ENCODE peak calls at places on chromosomes 1 and 21, in ten cellular contexts. O is GM20000, R is epithelial cell of esophagus, T is endothelial cell, C is GM12865, L is left ventricle myocardium inferior, S is fibroblast of villous mesenchyme, Q is AG04449, W is mesothelial cell of epicardium, E is upper lobe of right lung. F is an unnamed sample.

GRCh38 chr1:29311352-29312030 is 75.2 kb downstream of the PTPRU start:
- DNase-seq in R (no peak), T (no peak), W (no peak), S (no peak), L (no peak), C (no peak), E (peak), O (no peak), Q (no peak), F (no peak)

GRCh38 chr1:8394456-8395321 is 76.8 kb downstream of the SLC45A1 start:
- DNase-seq in O (no peak), L (no peak), T (no peak), Q (peak), W (no peak), C (no peak), E (no peak), S (peak), R (peak), F (no peak)

GRCh38 chr1:9717193-9718005 is 65.9 kb downstream of the PIK3CD start:
- DNase-seq in C (peak), R (no peak), Q (no peak), W (no peak), O (peak), L (peak), E (peak), S (peak), T (no peak), F (no peak)

GRCh38 chr21:44064852-44065403 is 42.3 kb upstream of the PWP2 start:
- DNase-seq in W (no peak), T (no peak), Q (no peak), R (no peak), L (no peak), E (no peak), C (no peak), S (no peak), O (no peak), F (no peak)

GRCh38 chr1:156488566-156489165 is 11.9 kb downstream of the MEF2D start:
- DNase-seq in W (no peak), S (no peak), T (no peak), Q (no peak), O (peak), R (no peak), L (no peak), E (no peak), C (peak), F (no peak)

GRCh38 chr1:55472115-55472514 is 257.0 kb upstream of the USP24 start:
- DNase-seq in S (no peak), W (no peak), T (no peak), L (no peak), C (no peak), O (no peak), E (no peak), Q (no peak), R (no peak), F (no peak)

GRCh38 chr1:63635681-63636080 is 42.5 kb downstream of the PGM1 start:
- DNase-seq in C (no peak), R (no peak), Q (no peak), T (no peak), S (peak), L (no peak), E (no peak), W (no peak), O (no peak), F (no peak)

GRCh38 chr1:246117066-246117791 is 389.9 kb downstream of the SMYD3 start:
- DNase-seq in C (peak), W (no peak), R (peak), Q (peak), L (no peak), E (no peak), T (peak), S (peak), O (peak), F (no peak)

GRCh38 chr1:6466023-6466422 is at the start of gene TNFRSF25:
- DNase-seq in C (no peak), T (no peak), O (no peak), S (no peak), L (no peak), Q (no peak), E (no peak), W (no peak), R (no peak), F (no peak)

GRCh38 chr1:52551476-52552235 is 1.2 kb downstream of the TUT4 start:
- DNase-seq in S (peak), T (no peak), R (peak), O (no peak), E (no peak), W (no peak), L (no peak), Q (no peak), C (peak), F (no peak)

GRCh38 chr1:161044908-161045748 is 649 bp downstream of the USF1 start:
- DNase-seq in T (peak), C (peak), O (peak), W (peak), E (peak), R (peak), L (peak), Q (no peak), S (peak), F (no peak)

GRCh38 chr1:26833432-26834405 is 7.2 kb downstream of the ZDHHC18 start:
- DNase-seq in C (peak), E (no peak), T (no peak), W (no peak), S (peak), Q (no peak), O (peak), L (peak), R (no peak), F (no peak)

GRCh38 chr1:85580046-85580411 is 532 bp upstream of the CCN1 start:
- DNase-seq in E (no peak), Q (no peak), S (peak), L (no peak), O (peak), R (peak), T (peak), W (peak), C (no peak), F (no peak)

GRCh38 chr1:6325482-6325881 is 64.6 kb upstream of the GPR153 start:
- DNase-seq in L (no peak), T (no peak), W (no peak), S (no peak), C (no peak), R (peak), Q (no peak), E (no peak), O (no peak), F (no peak)

GRCh38 chr1:78088015-78088414 is 42.2 kb downstream of the GIPC2 start:
- DNase-seq in E (no peak), T (no peak), O (no peak), S (no peak), C (peak), W (no peak), L (no peak), Q (no peak), R (no peak), F (no peak)

GRCh38 chr21:36194024-36194423 is 37.4 kb downstream of the DOP1B start:
- DNase-seq in W (no peak), O (no peak), S (no peak), T (no peak), L (no peak), Q (no peak), R (no peak), C (no peak), E (no peak), F (no peak)

GRCh38 chr1:162292422-162292849 is 84.2 kb downstream of the SPATA46 start:
- DNase-seq in E (no peak), R (peak), L (no peak), C (no peak), O (no peak), W (no peak), T (no peak), S (peak), Q (no peak), F (no peak)

GRCh38 chr1:68128157-68128556 is 77.7 kb upstream of the DIRAS3 start:
- DNase-seq in S (peak), R (no peak), T (no peak), E (no peak), L (no peak), C (peak), Q (no peak), W (no peak), O (no peak), F (no peak)

GRCh38 chr1:198156745-198157240 is at the start of gene NEK7:
- DNase-seq in W (peak), O (peak), L (peak), Q (no peak), E (peak), S (peak), T (peak), C (peak), R (peak), F (peak)

GRCh38 chr1:235045034-235045690 is 83.5 kb downstream of the TOMM20 start:
- DNase-seq in W (no peak), T (no peak), O (no peak), L (no peak), Q (no peak), E (peak), R (no peak), S (peak), C (no peak), F (no peak)

GRCh38 chr21:45862544-45863207 is 118.9 kb upstream of the COL6A1 start:
- DNase-seq in S (no peak), E (no peak), C (peak), W (no peak), L (no peak), O (no peak), T (no peak), R (no peak), Q (no peak), F (no peak)

GRCh38 chr21:45860493-45861155 is 120.9 kb upstream of the COL6A1 start:
- DNase-seq in R (no peak), C (no peak), Q (no peak), L (no peak), S (no peak), O (no peak), E (no peak), T (no peak), W (no peak), F (no peak)

GRCh38 chr21:45863267-45863666 is 118.3 kb upstream of the COL6A1 start:
- DNase-seq in E (no peak), Q (no peak), T (no peak), R (no peak), W (no peak), S (no peak), L (no peak), O (no peak), C (no peak), F (no peak)

GRCh38 chr21:45859762-45860357 is 121.7 kb upstream of the COL6A1 start:
- DNase-seq in C (no peak), E (no peak), O (no peak), W (no peak), R (no peak), T (no peak), S (no peak), Q (no peak), L (no peak), F (peak)

GRCh38 chr21:45861156-45861870 is 120.3 kb upstream of the COL6A1 start:
- DNase-seq in Q (no peak), R (no peak), O (no peak), T (no peak), S (no peak), L (no peak), E (no peak), W (no peak), C (no peak), F (no peak)
- TF ChIP-seq CTCF in Q (no peak), R (no peak), O (no peak), T (no peak), S (no peak), L (no peak), E (no peak), W (no peak), C (no peak), F (no peak)

DNA sequence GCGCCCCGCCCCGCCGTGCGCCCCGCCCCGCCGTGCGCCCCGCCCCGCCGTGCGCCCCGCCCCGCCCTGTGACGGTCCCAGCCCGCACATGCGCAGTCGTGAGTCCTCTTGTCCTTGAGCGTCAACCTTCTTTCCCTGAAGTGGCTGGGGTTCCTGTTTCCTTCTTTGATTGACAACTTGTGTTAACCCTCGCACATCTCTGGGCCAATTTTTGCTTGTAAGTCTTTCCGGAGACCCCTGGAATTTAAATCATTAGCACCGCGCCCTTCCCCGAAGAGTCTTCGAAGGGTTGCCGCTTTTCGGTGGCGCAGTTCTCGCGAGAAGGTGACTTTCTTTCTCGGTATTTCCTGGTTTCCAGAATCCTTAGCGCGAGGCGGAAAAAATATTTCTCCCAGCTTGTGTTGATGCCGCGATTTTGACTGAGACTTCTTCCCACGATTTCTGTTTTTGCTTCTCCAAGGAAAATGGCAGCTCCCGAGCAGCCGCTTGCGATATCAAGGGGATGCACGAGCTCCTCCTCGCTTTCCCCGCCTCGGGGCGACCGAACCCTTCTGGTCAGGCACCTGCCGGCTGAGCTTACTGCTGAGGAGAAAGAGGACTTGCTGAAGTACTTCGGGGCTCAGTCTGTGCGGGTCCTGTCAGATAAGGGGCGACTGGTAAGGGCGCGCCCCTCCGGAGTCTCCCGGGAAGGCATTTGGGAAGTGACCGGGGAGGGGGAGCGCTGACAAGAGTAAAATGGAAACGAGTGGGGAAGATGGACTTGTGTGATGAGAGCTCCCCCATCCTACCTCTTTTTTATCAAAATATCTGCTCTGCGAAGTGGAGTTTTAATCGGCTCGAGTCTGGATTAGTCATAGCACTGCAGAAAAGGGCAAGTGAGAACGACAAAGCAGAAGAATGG is at the start of gene RNPC3:
- DNase-seq in E (peak), S (peak), O (peak), C (peak), W (peak), R (peak), Q (no peak), T (peak), L (peak), F (peak)
- TF ChIP-seq CTCF in E (no peak), S (no peak), O (no peak), C (peak), W (no peak), R (no peak), Q (no peak), T (no peak), L (no peak), F (no peak)

GRCh38 chr1:182631058-182631677 is 27.0 kb upstream of the RGS16 start:
- DNase-seq in T (no peak), O (no peak), W (no peak), S (no peak), L (no peak), Q (no peak), E (no peak), C (no peak), R (no peak), F (no peak)

GRCh38 chr1:182629674-182630073 is 25.5 kb upstream of the RGS16 start:
- DNase-seq in Q (no peak), T (no peak), R (no peak), S (no peak), L (no peak), E (no peak), W (no peak), O (no peak), C (peak), F (no peak)

GRCh38 chr1:182626527-182626926 is 22.3 kb upstream of the RGS16 start:
- DNase-seq in L (no peak), Q (no peak), T (no peak), R (peak), C (no peak), O (no peak), S (no peak), E (no peak), W (no peak), F (no peak)

GRCh38 chr1:182630586-182630985 is 26.4 kb upstream of the RGS16 start:
- DNase-seq in W (no peak), O (no peak), T (no peak), Q (no peak), R (no peak), C (no peak), S (no peak), E (no peak), L (no peak), F (no peak)

DNA sequence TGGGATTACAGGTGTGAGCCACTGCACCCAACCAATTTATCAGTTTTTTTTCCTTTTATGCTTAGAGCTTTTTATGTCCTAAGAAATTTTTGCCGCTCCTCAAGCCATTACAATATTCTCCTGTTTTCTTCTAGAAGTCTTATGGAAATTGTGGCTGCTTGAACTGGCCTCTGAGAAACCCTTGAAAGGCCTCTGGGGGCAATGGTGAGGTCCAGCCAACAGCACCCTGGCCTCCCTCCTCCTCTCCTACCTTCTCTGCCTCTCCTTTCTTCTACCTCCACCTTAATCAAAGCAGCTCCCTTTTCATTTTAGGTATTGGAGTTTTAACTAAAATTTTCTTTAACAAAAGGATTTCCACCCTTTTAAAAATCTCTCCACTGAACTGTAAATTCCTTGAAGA is 24.5 kb upstream of the RGS16 start:
- DNase-seq in C (no peak), R (no peak), O (no peak), S (no peak), Q (no peak), L (no peak), W (no peak), E (no peak), T (no peak), F (no peak)
- TF ChIP-seq CTCF in C (no peak), R (no peak), O (no peak), S (no peak), Q (no peak), L (no peak), W (no peak), E (no peak), T (no peak), F (no peak)

DNA sequence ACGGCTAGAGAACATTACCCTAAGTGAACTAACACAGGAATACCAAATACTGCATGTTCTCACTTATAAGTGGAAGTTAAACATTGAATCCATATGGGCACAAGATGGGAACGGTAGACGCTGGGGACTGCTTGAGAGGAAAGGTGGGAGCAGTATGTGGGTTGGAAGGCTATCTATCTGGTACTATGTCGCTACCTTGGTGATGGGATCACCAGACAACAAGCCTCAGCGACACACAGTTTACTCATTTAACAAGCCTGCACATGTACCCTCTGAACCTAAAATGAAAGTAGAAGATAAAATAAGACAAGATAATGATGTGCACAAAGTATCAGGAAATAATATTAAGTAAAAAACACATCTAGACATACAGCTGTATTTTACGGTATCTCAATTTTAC is 819 bp downstream of the PYHIN1 start:
- DNase-seq in R (peak), T (no peak), E (no peak), W (no peak), Q (no peak), L (no peak), S (no peak), C (no peak), O (no peak), F (no peak)
- TF ChIP-seq CTCF in R (no peak), T (no peak), E (no peak), W (no peak), Q (no peak), L (no peak), S (no peak), C (no peak), O (no peak), F (no peak)

F was measured in omental fat pad.